ENCODE peak calls at places on chromosomes 4 and X, in four cellular contexts. One of them, this sample, is unnamed.

GRCh38 chr4:170805352-170805751 is 715.6 kb upstream of the AADAT start:
- DNase-seq in RWPE1: no peak
- DNase-seq in epithelial cell of esophagus: no peak
- DNase-seq in dorsolateral prefrontal cortex: no peak
- DNase-seq in this sample: no peak

GRCh38 chr4:52841707-52842456 is 20.2 kb upstream of the RASL11B start:
- DNase-seq in RWPE1: no peak
- DNase-seq in epithelial cell of esophagus: no peak
- DNase-seq in dorsolateral prefrontal cortex: no peak
- DNase-seq in this sample: no peak

GRCh38 chrX:122880952-122881351 is 303.1 kb upstream of the GRIA3 start:
- DNase-seq in RWPE1: no peak
- DNase-seq in epithelial cell of esophagus: no peak
- DNase-seq in dorsolateral prefrontal cortex: no peak
- DNase-seq in this sample: no peak

GRCh38 chrX:9912341-9912740 is 54.8 kb upstream of the CLDN34 start:
- DNase-seq in RWPE1: peak; percentile 29
- DNase-seq in epithelial cell of esophagus: peak; percentile 92
- DNase-seq in dorsolateral prefrontal cortex: no peak
- DNase-seq in this sample: no peak

GRCh38 chr4:174764105-174764729 is 64.8 kb downstream of the GLRA3 start:
- DNase-seq in RWPE1: peak; percentile 15
- DNase-seq in epithelial cell of esophagus: peak; percentile 59
- DNase-seq in dorsolateral prefrontal cortex: no peak
- DNase-seq in this sample: no peak

GRCh38 chrX:70476934-70477733 is 32.5 kb downstream of the DLG3 start:
- DNase-seq in RWPE1: peak; percentile 53
- DNase-seq in epithelial cell of esophagus: peak; percentile 67
- DNase-seq in dorsolateral prefrontal cortex: no peak
- DNase-seq in this sample: no peak

GRCh38 chr4:22485751-22486150 is 30.1 kb downstream of the ADGRA3 start:
- DNase-seq in RWPE1: peak; percentile 61
- DNase-seq in epithelial cell of esophagus: peak; percentile 57
- DNase-seq in dorsolateral prefrontal cortex: no peak
- DNase-seq in this sample: no peak

GRCh38 chrX:151722241-151722846 is 6.5 kb downstream of the FATE1 start:
- DNase-seq in RWPE1: no peak
- DNase-seq in epithelial cell of esophagus: peak; percentile 2
- DNase-seq in dorsolateral prefrontal cortex: no peak
- DNase-seq in this sample: no peak

GRCh38 chr4:1219553-1219950 is 29.4 kb downstream of the CTBP1 start:
- DNase-seq in RWPE1: no peak
- DNase-seq in epithelial cell of esophagus: no peak
- DNase-seq in dorsolateral prefrontal cortex: no peak
- DNase-seq in this sample: no peak

GRCh38 chr4:155891058-155891457 is 12.4 kb upstream of the TDO2 start:
- DNase-seq in RWPE1: no peak
- DNase-seq in epithelial cell of esophagus: peak; percentile 36
- DNase-seq in dorsolateral prefrontal cortex: no peak
- DNase-seq in this sample: no peak

GRCh38 chr4:158996669-158997074 is 106.2 kb upstream of the RAPGEF2 start:
- DNase-seq in RWPE1: peak; percentile 86
- DNase-seq in epithelial cell of esophagus: peak; percentile 98
- DNase-seq in dorsolateral prefrontal cortex: no peak
- DNase-seq in this sample: no peak

GRCh38 chrX:133177202-133177601 is 41.0 kb downstream of the TFDP3 start:
- DNase-seq in RWPE1: no peak
- DNase-seq in epithelial cell of esophagus: no peak
- DNase-seq in dorsolateral prefrontal cortex: no peak
- DNase-seq in this sample: no peak

GRCh38 chr4:183828125-183828524 is 77.0 kb upstream of the STOX2 start:
- DNase-seq in RWPE1: peak; percentile 34
- DNase-seq in epithelial cell of esophagus: peak; percentile 79
- DNase-seq in dorsolateral prefrontal cortex: no peak
- DNase-seq in this sample: no peak

GRCh38 chrX:17174671-17175070 is 200.3 kb upstream of the NHS start:
- DNase-seq in RWPE1: no peak
- DNase-seq in epithelial cell of esophagus: no peak
- DNase-seq in dorsolateral prefrontal cortex: peak; percentile 73
- DNase-seq in this sample: no peak

GRCh38 chrX:133171962-133172708 is 46.0 kb downstream of the TFDP3 start:
- DNase-seq in RWPE1: peak; percentile 13
- DNase-seq in epithelial cell of esophagus: peak; percentile 43
- DNase-seq in dorsolateral prefrontal cortex: no peak
- DNase-seq in this sample: no peak

GRCh38 chr4:82798168-82799005 is at the start of gene SCD5:
- DNase-seq in RWPE1: peak; percentile 73
- DNase-seq in epithelial cell of esophagus: peak; percentile 86
- DNase-seq in dorsolateral prefrontal cortex: peak; percentile 86
- DNase-seq in this sample: peak; percentile 87

GRCh38 chrX:134338527-134338926 is 101.5 kb downstream of the CCDC160 start:
- DNase-seq in RWPE1: no peak
- DNase-seq in epithelial cell of esophagus: no peak
- DNase-seq in dorsolateral prefrontal cortex: no peak
- DNase-seq in this sample: no peak

GRCh38 chrX:1909419-1910206 is 294.8 kb downstream of the ASMT start:
- DNase-seq in RWPE1: no peak
- DNase-seq in epithelial cell of esophagus: no peak
- DNase-seq in dorsolateral prefrontal cortex: no peak
- DNase-seq in this sample: no peak

GRCh38 chrX:42246814-42247213 is 323.5 kb upstream of the CASK start:
- DNase-seq in RWPE1: no peak
- DNase-seq in epithelial cell of esophagus: peak; percentile 36
- DNase-seq in dorsolateral prefrontal cortex: peak; percentile 10
- DNase-seq in this sample: no peak

GRCh38 chr4:113943085-113943484 is 36.4 kb downstream of the ARSJ start:
- DNase-seq in RWPE1: no peak
- DNase-seq in epithelial cell of esophagus: no peak
- DNase-seq in dorsolateral prefrontal cortex: no peak
- DNase-seq in this sample: no peak

GRCh38 chrX:70446380-70447350 is 2.0 kb downstream of the DLG3 start:
- DNase-seq in RWPE1: no peak
- DNase-seq in epithelial cell of esophagus: no peak
- DNase-seq in dorsolateral prefrontal cortex: no peak
- DNase-seq in this sample: no peak

GRCh38 chrX:153411988-153412574 is 809 bp downstream of the ZFP92 start:
- DNase-seq in RWPE1: no peak
- DNase-seq in epithelial cell of esophagus: peak; percentile 23
- DNase-seq in dorsolateral prefrontal cortex: no peak
- DNase-seq in this sample: no peak

GRCh38 chrX:618761-619450 is 11.7 kb upstream of the SHOX start:
- DNase-seq in RWPE1: no peak
- DNase-seq in epithelial cell of esophagus: no peak
- DNase-seq in dorsolateral prefrontal cortex: no peak
- DNase-seq in this sample: peak; percentile 54

GRCh38 chrX:77087529-77088169 is 359.5 kb upstream of the FGF16 start:
- DNase-seq in RWPE1: no peak
- DNase-seq in epithelial cell of esophagus: peak; percentile 27
- DNase-seq in dorsolateral prefrontal cortex: no peak
- DNase-seq in this sample: no peak

GRCh38 chr4:13641084-13641483 is 13.6 kb upstream of the BOD1L1 start:
- DNase-seq in RWPE1: no peak
- DNase-seq in epithelial cell of esophagus: no peak
- DNase-seq in dorsolateral prefrontal cortex: peak; percentile 57
- DNase-seq in this sample: no peak

GRCh38 chr4:40196724-40197281 is at the start of gene RHOH:
- DNase-seq in RWPE1: no peak
- DNase-seq in epithelial cell of esophagus: no peak
- DNase-seq in dorsolateral prefrontal cortex: no peak
- DNase-seq in this sample: peak; percentile 71

GRCh38 chr4:40200881-40201797 is 4.3 kb downstream of the RHOH start:
- DNase-seq in RWPE1: no peak
- DNase-seq in epithelial cell of esophagus: peak; percentile 31
- DNase-seq in dorsolateral prefrontal cortex: no peak
- DNase-seq in this sample: peak; percentile 40

GRCh38 chr4:40197879-40198689 is 1.3 kb downstream of the RHOH start:
- DNase-seq in RWPE1: no peak
- DNase-seq in epithelial cell of esophagus: no peak
- DNase-seq in dorsolateral prefrontal cortex: no peak
- DNase-seq in this sample: no peak

GRCh38 chr4:40199999-40200880 is 3.4 kb downstream of the RHOH start:
- DNase-seq in RWPE1: no peak
- DNase-seq in epithelial cell of esophagus: no peak
- DNase-seq in dorsolateral prefrontal cortex: no peak
- DNase-seq in this sample: no peak

GRCh38 chr4:40199179-40199670 is 2.4 kb downstream of the RHOH start:
- DNase-seq in RWPE1: no peak
- DNase-seq in epithelial cell of esophagus: no peak
- DNase-seq in dorsolateral prefrontal cortex: no peak
- DNase-seq in this sample: no peak
- TF ChIP-seq CTCF in RWPE1: no peak
- TF ChIP-seq CTCF in epithelial cell of esophagus: no peak
- TF ChIP-seq CTCF in dorsolateral prefrontal cortex: no peak
- TF ChIP-seq CTCF in this sample: no peak

DNA sequence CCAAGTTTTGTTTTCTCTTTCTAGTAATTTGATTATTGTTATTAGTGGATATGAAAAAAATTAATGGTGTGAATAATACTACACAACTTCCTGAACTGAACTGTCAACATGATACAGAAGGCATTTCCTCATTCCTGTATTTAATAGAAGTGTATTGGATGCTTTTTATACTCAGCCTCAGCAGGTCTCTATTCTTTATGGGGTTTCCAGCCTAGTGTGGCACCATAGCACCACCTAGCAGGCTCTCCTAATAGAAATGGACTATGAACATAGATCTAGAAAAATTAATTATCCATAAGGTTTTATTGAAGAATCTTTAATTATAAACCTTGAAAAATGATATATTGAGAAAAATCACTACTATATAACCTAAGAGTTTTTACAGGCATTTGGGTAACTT is 52.4 kb downstream of the GLRB start:
- DNase-seq in RWPE1: peak; percentile 9
- DNase-seq in epithelial cell of esophagus: peak; percentile 67
- DNase-seq in dorsolateral prefrontal cortex: peak; percentile 14
- DNase-seq in this sample: no peak
- TF ChIP-seq CTCF in RWPE1: peak; percentile 47
- TF ChIP-seq CTCF in epithelial cell of esophagus: peak; percentile 65
- TF ChIP-seq CTCF in dorsolateral prefrontal cortex: peak; percentile 41
- TF ChIP-seq CTCF in this sample: no peak

GRCh38 chrX:39903937-39904336 is 193.8 kb downstream of the BCOR start:
- DNase-seq in RWPE1: peak; percentile 57
- DNase-seq in epithelial cell of esophagus: peak; percentile 75
- DNase-seq in dorsolateral prefrontal cortex: peak; percentile 28
- DNase-seq in this sample: no peak

GRCh38 chrX:39905946-39906345 is 191.8 kb downstream of the BCOR start:
- DNase-seq in RWPE1: no peak
- DNase-seq in epithelial cell of esophagus: no peak
- DNase-seq in dorsolateral prefrontal cortex: no peak
- DNase-seq in this sample: no peak

GRCh38 chrX:39905475-39905889 is 192.3 kb downstream of the BCOR start:
- DNase-seq in RWPE1: no peak
- DNase-seq in epithelial cell of esophagus: no peak
- DNase-seq in dorsolateral prefrontal cortex: no peak
- DNase-seq in this sample: no peak

GRCh38 chrX:39903343-39903742 is 194.4 kb downstream of the BCOR start:
- DNase-seq in RWPE1: no peak
- DNase-seq in epithelial cell of esophagus: peak; percentile 22
- DNase-seq in dorsolateral prefrontal cortex: no peak
- DNase-seq in this sample: no peak

DNA sequence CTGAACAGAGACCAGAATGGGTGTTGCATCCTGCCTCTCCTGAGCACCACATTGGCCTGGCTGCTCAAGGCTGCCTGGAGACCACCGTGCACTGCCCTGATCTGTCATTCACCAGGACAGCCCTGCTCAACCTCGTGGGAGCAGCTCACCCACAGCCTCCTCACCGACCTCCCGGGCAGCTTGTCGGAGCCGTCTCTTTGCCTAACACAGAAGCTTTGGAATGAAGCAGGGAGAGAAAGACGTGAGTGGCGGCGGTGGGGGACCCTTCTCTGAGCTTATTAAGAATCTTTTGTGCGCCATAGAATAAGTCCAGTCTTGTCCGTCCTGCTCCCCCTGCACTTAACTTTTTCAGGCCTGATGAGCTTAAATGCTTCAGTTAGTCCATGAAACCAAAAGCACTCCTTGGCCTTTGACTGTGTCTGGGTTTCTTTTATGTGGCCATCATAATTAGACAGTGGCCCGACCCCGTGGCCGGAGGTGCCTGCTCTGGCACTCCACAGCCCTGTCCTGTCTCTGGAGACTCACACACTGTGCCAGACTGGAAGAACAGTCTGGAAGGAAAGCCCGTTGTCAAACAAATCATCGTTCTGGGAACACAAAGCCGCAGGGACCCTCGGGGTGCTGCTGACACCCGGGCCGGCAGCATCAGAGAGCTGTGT is 192.8 kb downstream of the BCOR start:
- DNase-seq in RWPE1: no peak
- DNase-seq in epithelial cell of esophagus: no peak
- DNase-seq in dorsolateral prefrontal cortex: no peak
- DNase-seq in this sample: no peak
- TF ChIP-seq CTCF in RWPE1: no peak
- TF ChIP-seq CTCF in epithelial cell of esophagus: no peak
- TF ChIP-seq CTCF in dorsolateral prefrontal cortex: no peak
- TF ChIP-seq CTCF in this sample: no peak

GRCh38 chr4:140152015-140152703 is 1.8 kb downstream of the MAML3 start:
- DNase-seq in RWPE1: peak; percentile 67
- DNase-seq in epithelial cell of esophagus: peak; percentile 4
- DNase-seq in dorsolateral prefrontal cortex: peak; percentile 23
- DNase-seq in this sample: no peak

GRCh38 chr4:140150636-140150885 is 3.4 kb downstream of the MAML3 start:
- DNase-seq in RWPE1: peak; percentile 78
- DNase-seq in epithelial cell of esophagus: no peak
- DNase-seq in dorsolateral prefrontal cortex: peak; percentile 67
- DNase-seq in this sample: no peak

GRCh38 chr4:140151700-140152014 is 2.3 kb downstream of the MAML3 start:
- DNase-seq in RWPE1: peak; percentile 87
- DNase-seq in epithelial cell of esophagus: peak; percentile 89
- DNase-seq in dorsolateral prefrontal cortex: peak; percentile 52
- DNase-seq in this sample: peak; percentile 90

GRCh38 chr4:140150886-140151699 is 2.9 kb downstream of the MAML3 start:
- DNase-seq in RWPE1: peak; percentile 70
- DNase-seq in epithelial cell of esophagus: peak; percentile 87
- DNase-seq in dorsolateral prefrontal cortex: peak; percentile 17
- DNase-seq in this sample: no peak

DNA sequence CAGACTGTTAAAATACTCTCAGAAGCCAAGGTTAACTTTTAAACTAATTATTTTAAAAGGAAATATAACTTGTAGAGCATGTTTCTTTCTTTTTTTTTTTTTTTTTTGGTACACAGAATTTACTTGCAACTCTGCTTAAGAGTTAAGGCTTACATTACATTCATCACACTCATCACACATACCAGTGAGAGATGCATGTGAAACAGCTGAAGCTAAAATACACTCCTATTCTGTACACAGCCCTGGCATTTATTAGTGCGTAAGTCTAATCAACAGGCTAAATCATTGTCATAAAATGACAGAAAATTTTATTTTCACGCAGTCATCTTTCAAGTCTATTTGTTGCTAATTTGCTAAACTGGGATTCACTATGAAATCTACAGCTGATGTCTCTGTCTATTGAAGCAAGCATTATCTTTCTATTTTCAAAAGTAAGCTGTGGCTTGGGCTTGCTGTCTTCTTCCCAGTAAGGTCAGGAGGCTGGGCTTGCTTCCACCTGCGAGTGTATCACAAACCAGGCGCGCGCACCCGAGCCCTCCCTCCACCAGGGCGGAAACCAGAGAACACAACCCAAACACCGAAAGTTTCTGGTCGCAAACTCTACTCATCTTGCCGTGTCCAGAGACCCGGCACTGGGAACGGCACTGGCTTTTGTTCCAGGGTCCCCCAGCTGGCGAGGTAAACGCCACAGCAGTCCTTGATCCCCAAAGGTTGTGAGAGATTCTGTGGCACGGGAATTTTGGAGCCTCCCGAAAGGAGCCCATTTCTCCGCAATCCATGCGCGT is 3.9 kb downstream of the MAML3 start:
- DNase-seq in RWPE1: peak; percentile 58
- DNase-seq in epithelial cell of esophagus: peak; percentile 67
- DNase-seq in dorsolateral prefrontal cortex: peak; percentile 55
- DNase-seq in this sample: no peak
- TF ChIP-seq CTCF in RWPE1: no peak
- TF ChIP-seq CTCF in epithelial cell of esophagus: peak; percentile 11
- TF ChIP-seq CTCF in dorsolateral prefrontal cortex: no peak
- TF ChIP-seq CTCF in this sample: no peak

This sample was measured in vagina.